ENCODE peak calls at places on chromosomes 12 and 14, in four cellular contexts. V, P, E and Z are unnamed samples.

GRCh38 chr14:85087201-85087600 is 442.7 kb upstream of the FLRT2 start:
- DNase-seq in V (no peak), P (no peak), E (no peak), Z (peak)

GRCh38 chr12:44960423-44960822 is 84.3 kb upstream of the NELL2 start:
- DNase-seq in V (no peak), E (no peak), P (no peak), Z (no peak)

GRCh38 chr12:91870872-91871707 is 274.6 kb downstream of the BTG1 start:
- DNase-seq in P (no peak), V (no peak), E (no peak), Z (no peak)

GRCh38 chr12:99259040-99259934 is 388.3 kb upstream of the GARIN6 start:
- DNase-seq in E (no peak), P (peak), V (no peak), Z (no peak)

GRCh38 chr12:79086546-79086945 is 222.0 kb downstream of the SYT1 start:
- DNase-seq in P (no peak), E (no peak), V (no peak), Z (no peak)

GRCh38 chr14:63248211-63248610 is 44.0 kb downstream of the RHOJ start:
- DNase-seq in P (no peak), E (peak), V (no peak), Z (peak)

GRCh38 chr12:6914246-6914947 is at the start of gene ENO2:
- DNase-seq in E (peak), P (peak), V (peak), Z (peak)

GRCh38 chr12:81077329-81077685 is 572 bp upstream of the ACSS3 start:
- DNase-seq in E (peak), V (no peak), P (no peak), Z (peak)

GRCh38 chr12:81332054-81332453 is 254.2 kb downstream of the ACSS3 start:
- DNase-seq in P (no peak), E (no peak), V (no peak), Z (no peak)

GRCh38 chr12:31456562-31456961 is 130.6 kb upstream of the SINHCAF start:
- DNase-seq in P (no peak), V (no peak), E (no peak), Z (no peak)

GRCh38 chr14:102052522-102052921 is 34.3 kb downstream of the HSP90AA1 start:
- DNase-seq in P (no peak), E (no peak), V (no peak), Z (no peak)

GRCh38 chr12:121668750-121669524 is 517 bp downstream of the MORN3 start:
- DNase-seq in E (peak), P (peak), V (peak), Z (peak)